ENCODE peak calls at places on chromosome 21, in six cellular contexts. O is psoas muscle, X is AG04450, K is heart left ventricle, C is mesenchymal stem cell, U is PC-9. Q is an unnamed sample.

GRCh38 chr21:38478782-38479181 is 19.5 kb downstream of the ERG start:
- DNase-seq in K (no peak), U (no peak), X (no peak), C (peak; percentile 73), O (no peak), Q (no peak)

GRCh38 chr21:35048183-35048601 is 910 bp downstream of the RUNX1 start:
- DNase-seq in K (no peak), U (no peak), O (peak; percentile 69), X (no peak), C (peak; percentile 81), Q (no peak)

GRCh38 chr21:34992180-34992579 is 56.9 kb downstream of the RUNX1 start:
- DNase-seq in X (no peak), C (no peak), U (no peak), K (no peak), O (no peak), Q (no peak)

GRCh38 chr21:36347962-36348328 is 27.9 kb downstream of the MORC3 start:
- DNase-seq in C (no peak), U (no peak), O (no peak), X (no peak), K (no peak), Q (no peak)

GRCh38 chr21:19322360-19322759 is 918.8 kb upstream of the TMPRSS15 start:
- DNase-seq in K (no peak), X (no peak), U (no peak), O (no peak), C (no peak), Q (no peak)

GRCh38 chr21:16117851-16118592 is 388.2 kb downstream of the USP25 start:
- DNase-seq in X (peak; percentile 71), U (no peak), C (no peak), O (no peak), K (no peak), Q (no peak)

GRCh38 chr21:37208056-37208705 is 59.0 kb downstream of the VPS26C start:
- DNase-seq in X (no peak), C (no peak), U (no peak), K (peak; percentile 80), O (peak; percentile 80), Q (peak; percentile 73)

GRCh38 chr21:43703068-43703880 is 15.7 kb upstream of the PDXK start:
- DNase-seq in K (peak; percentile 43), U (no peak), C (peak; percentile 38), X (no peak), O (peak; percentile 46), Q (no peak)

GRCh38 chr21:38319781-38320180 is 63.0 kb downstream of the KCNJ15 start:
- DNase-seq in U (no peak), C (peak; percentile 34), O (no peak), K (no peak), X (no peak), Q (no peak)

GRCh38 chr21:42006765-42007164 is 3.4 kb downstream of the ZBTB21 start:
- DNase-seq in C (peak; percentile 43), K (no peak), X (no peak), U (no peak), O (no peak), Q (no peak)

GRCh38 chr21:39073717-39074116 is 109.5 kb downstream of the PSMG1 start:
- DNase-seq in O (no peak), C (no peak), U (no peak), K (no peak), X (no peak), Q (no peak)

DNA sequence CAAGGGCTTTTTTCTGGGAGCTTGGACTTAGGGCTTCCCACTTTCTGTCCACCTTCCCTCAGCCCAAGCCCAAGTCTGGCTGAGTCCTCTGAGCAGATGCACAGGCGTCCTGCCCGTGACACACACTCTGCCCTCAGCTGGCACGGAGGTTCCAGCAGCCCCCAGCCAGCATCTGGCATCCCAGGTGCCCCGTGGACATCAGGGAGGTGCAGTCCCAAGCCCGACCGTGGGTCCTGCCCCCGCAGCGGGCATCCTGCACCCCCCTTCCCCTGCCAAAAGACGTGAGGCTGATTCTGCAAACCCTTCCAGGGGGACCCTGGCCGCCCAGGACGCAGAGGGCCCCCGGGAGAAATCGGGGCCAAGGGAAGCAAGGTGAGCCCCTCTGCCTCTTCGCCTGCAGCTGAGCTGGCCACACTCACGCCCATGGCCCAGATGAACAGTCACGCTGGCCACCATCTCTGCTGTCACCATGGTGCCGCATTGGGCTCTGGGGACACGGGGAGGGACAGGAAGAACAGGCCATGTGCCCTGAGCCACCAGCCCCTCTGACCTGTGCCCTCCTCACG is 20.5 kb downstream of the COL6A2 start:
- DNase-seq in X (no peak), C (no peak), K (no peak), O (no peak), U (no peak), Q (no peak)
- H3K27ac ChIP-seq in X (no peak overlapping the region), C (no peak overlapping the region), K (no peak overlapping the region), O (no peak overlapping the region), U (no peak overlapping the region), Q (no peak overlapping the region)

GRCh38 chr21:33244082-33244780 is 14.5 kb downstream of the IFNAR2 start:
- DNase-seq in U (no peak), X (no peak), O (no peak), C (no peak), K (no peak), Q (no peak)

GRCh38 chr21:33246506-33246905 is 16.8 kb downstream of the IFNAR2 start:
- DNase-seq in O (no peak), K (no peak), C (no peak), U (no peak), X (no peak), Q (no peak)

GRCh38 chr21:33245289-33245918 is 15.7 kb downstream of the IFNAR2 start:
- DNase-seq in K (no peak), C (no peak), U (no peak), X (no peak), O (no peak), Q (no peak)

GRCh38 chr21:33246963-33247362 is 17.2 kb downstream of the IFNAR2 start:
- DNase-seq in K (no peak), O (no peak), X (no peak), C (no peak), U (no peak), Q (no peak)

GRCh38 chr21:33244781-33245105 is 15.0 kb downstream of the IFNAR2 start:
- DNase-seq in X (no peak), U (no peak), K (no peak), C (no peak), O (no peak), Q (no peak)
- H3K27ac ChIP-seq in X (no peak overlapping the region), U (no peak overlapping the region), K (peak overlapping the region; percentile 64), C (no peak overlapping the region), O (peak overlapping the region; percentile 2), Q (no peak overlapping the region)

DNA sequence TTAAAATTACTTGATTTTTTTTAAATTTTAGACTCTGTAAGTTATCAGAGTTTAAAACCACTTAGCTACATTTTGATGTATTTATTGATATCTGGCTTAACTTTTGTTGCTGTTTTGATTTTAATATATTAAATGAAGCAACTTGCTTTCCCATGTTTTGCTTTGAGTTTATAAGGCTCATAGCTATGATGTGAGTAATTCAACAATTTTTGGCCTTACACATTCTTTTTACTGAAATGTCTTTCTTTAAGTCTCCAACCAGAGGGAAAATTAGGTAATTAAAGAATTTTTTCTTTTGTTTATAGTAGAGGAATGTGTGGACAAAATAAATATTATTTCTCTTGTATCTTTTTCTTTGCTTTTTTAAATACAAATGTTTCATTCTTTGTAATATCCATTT is 258.3 kb upstream of the ADAMTS5 start:
- DNase-seq in C (peak; percentile 8), K (no peak), X (no peak), O (no peak), U (no peak), Q (no peak)
- H3K27ac ChIP-seq in C (no peak overlapping the region), K (no peak overlapping the region), X (no peak overlapping the region), O (no peak overlapping the region), U (no peak overlapping the region), Q (no peak overlapping the region)

DNA sequence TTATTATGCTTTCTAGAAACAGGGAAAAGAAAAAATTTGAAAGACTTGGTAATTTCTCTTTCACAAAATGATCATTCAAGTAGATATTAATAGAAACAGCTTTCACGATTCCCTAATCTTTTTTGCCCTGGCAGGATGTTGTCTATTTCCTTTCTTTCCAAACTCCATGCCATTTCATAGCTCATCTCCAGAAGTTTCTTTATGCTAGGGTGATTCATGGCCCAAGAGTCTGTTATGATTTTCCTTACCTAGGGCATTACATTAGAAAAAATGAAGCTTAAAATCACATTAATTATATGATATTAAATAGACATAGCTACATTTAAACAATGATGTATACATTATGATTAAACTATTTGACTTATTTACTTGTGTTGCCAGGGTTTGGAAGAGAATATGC is 762.1 kb downstream of the LTN1 start:
- DNase-seq in C (peak; percentile 27), K (no peak), X (no peak), O (no peak), U (no peak), Q (no peak)
- H3K27ac ChIP-seq in C (no peak overlapping the region), K (no peak overlapping the region), X (peak overlapping the region; percentile 52), O (no peak overlapping the region), U (no peak overlapping the region), Q (no peak overlapping the region)

DNA sequence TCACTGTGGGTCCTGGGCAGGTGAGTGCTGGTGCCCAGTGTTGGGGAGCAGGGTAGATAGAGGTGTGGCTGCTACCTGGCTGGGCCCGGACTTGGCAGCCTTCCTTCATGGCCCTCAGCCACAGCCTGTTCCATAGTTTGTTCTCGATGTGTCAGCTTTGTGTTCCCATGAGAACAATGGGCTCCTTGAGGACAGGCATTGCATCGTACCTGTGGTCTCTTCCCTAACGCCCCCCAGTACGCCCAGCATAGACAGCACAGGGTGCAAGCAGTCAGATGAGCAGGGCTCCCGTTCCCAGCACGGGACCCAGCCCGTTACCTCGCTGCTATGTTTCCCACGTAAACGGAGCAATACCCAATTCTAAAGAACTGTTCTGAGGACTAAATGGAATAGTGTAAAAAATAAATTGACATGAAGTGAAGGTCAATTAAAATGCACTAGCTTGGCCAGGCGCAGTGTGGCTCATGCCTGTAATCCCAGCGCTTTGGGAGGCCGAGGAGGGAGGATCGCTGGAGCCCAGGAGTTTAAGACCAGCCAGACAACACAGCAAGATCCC is 775 bp upstream of the SLX9 start:
- DNase-seq in X (no peak), K (no peak), O (no peak), U (no peak), C (no peak), Q (no peak)
- H3K27ac ChIP-seq in X (no peak overlapping the region), K (peak overlapping the region; percentile 78), O (peak overlapping the region; percentile 78), U (peak overlapping the region; percentile 34), C (no peak overlapping the region), Q (peak overlapping the region; percentile 58)

Q was measured in substantia nigra.